ENCODE peak calls at places on chromosomes 13 and 19, in four cellular contexts. One of them, this sample, is unnamed.

GRCh38 chr13:79810671-79811070 is 329.7 kb downstream of the NDFIP2 start:
- DNase-seq in lower leg skin: no peak
- DNase-seq in stomach: no peak
- DNase-seq in ovary: no peak
- DNase-seq in this sample: peak

GRCh38 chr13:30895773-30896172 is 10.3 kb upstream of the MEDAG start:
- DNase-seq in ovary: peak
- DNase-seq in stomach: no peak
- DNase-seq in lower leg skin: peak
- DNase-seq in this sample: no peak

GRCh38 chr13:114044486-114044885 is 70.6 kb upstream of the C13orf46 start:
- DNase-seq in stomach: no peak
- DNase-seq in ovary: no peak
- DNase-seq in lower leg skin: no peak
- DNase-seq in this sample: no peak

GRCh38 chr19:1113278-1113985 is 9.6 kb downstream of the GPX4 start:
- DNase-seq in stomach: peak
- DNase-seq in lower leg skin: peak
- DNase-seq in ovary: peak
- DNase-seq in this sample: no peak

GRCh38 chr13:50400035-50400726 is 384.9 kb downstream of the KCNRG start:
- DNase-seq in ovary: no peak
- DNase-seq in lower leg skin: no peak
- DNase-seq in stomach: no peak
- DNase-seq in this sample: no peak

GRCh38 chr19:45171211-45171623 is 6.8 kb downstream of the TRAPPC6A start:
- DNase-seq in lower leg skin: no peak
- DNase-seq in ovary: no peak
- DNase-seq in stomach: no peak
- DNase-seq in this sample: no peak

GRCh38 chr13:77274126-77274525 is 52.8 kb downstream of the MYCBP2 start:
- DNase-seq in lower leg skin: no peak
- DNase-seq in stomach: no peak
- DNase-seq in ovary: no peak
- DNase-seq in this sample: no peak

GRCh38 chr13:110006304-110006703 is 219.9 kb upstream of the IRS2 start:
- DNase-seq in lower leg skin: peak
- DNase-seq in ovary: no peak
- DNase-seq in stomach: no peak
- DNase-seq in this sample: no peak

GRCh38 chr13:27339299-27339698 is 68.7 kb downstream of the RASL11A start:
- DNase-seq in ovary: no peak
- DNase-seq in lower leg skin: no peak
- DNase-seq in stomach: peak
- DNase-seq in this sample: no peak

GRCh38 chr19:55172741-55173140 is 6.3 kb upstream of the DNAAF3 start:
- DNase-seq in stomach: no peak
- DNase-seq in lower leg skin: no peak
- DNase-seq in ovary: no peak
- DNase-seq in this sample: no peak

GRCh38 chr19:1373534-1374249 is 10.0 kb upstream of the NDUFS7 start:
- DNase-seq in ovary: peak
- DNase-seq in stomach: peak
- DNase-seq in lower leg skin: no peak
- DNase-seq in this sample: no peak

GRCh38 chr13:44573790-44574465 is 2.2 kb downstream of the TSC22D1 start:
- DNase-seq in stomach: peak
- DNase-seq in ovary: no peak
- DNase-seq in lower leg skin: no peak
- DNase-seq in this sample: no peak

GRCh38 chr19:38270587-38271167 is 6.3 kb downstream of the SPINT2 start:
- DNase-seq in lower leg skin: no peak
- DNase-seq in stomach: no peak
- DNase-seq in ovary: no peak
- DNase-seq in this sample: no peak

GRCh38 chr19:3162418-3163229 is 15.9 kb upstream of the S1PR4 start:
- DNase-seq in lower leg skin: no peak
- DNase-seq in ovary: no peak
- DNase-seq in stomach: no peak
- DNase-seq in this sample: no peak

GRCh38 chr19:18013621-18014111 is 5.7 kb downstream of the ARRDC2 start:
- DNase-seq in lower leg skin: no peak
- DNase-seq in stomach: no peak
- DNase-seq in ovary: no peak
- DNase-seq in this sample: no peak

GRCh38 chr13:114002009-114002544 is 28.2 kb upstream of the C13orf46 start:
- DNase-seq in lower leg skin: no peak
- DNase-seq in stomach: peak
- DNase-seq in ovary: no peak
- DNase-seq in this sample: no peak

GRCh38 chr19:33815410-33816340 is 19.0 kb downstream of the KCTD15 start:
- DNase-seq in stomach: no peak
- DNase-seq in ovary: no peak
- DNase-seq in lower leg skin: no peak
- DNase-seq in this sample: no peak

GRCh38 chr19:39390759-39391592 is at the start of the genes MED29 and PAF1:
- DNase-seq in ovary: peak
- DNase-seq in lower leg skin: peak
- DNase-seq in stomach: peak
- DNase-seq in this sample: peak

GRCh38 chr13:41548870-41549269 is 91.5 kb downstream of the RGCC start:
- DNase-seq in stomach: no peak
- DNase-seq in lower leg skin: no peak
- DNase-seq in ovary: no peak
- DNase-seq in this sample: no peak

GRCh38 chr13:108957369-108958012 is 328.1 kb downstream of the MYO16 start:
- DNase-seq in stomach: no peak
- DNase-seq in lower leg skin: no peak
- DNase-seq in ovary: no peak
- DNase-seq in this sample: peak

GRCh38 chr13:48349525-48349924 is 46.0 kb downstream of the RB1 start:
- DNase-seq in stomach: no peak
- DNase-seq in ovary: no peak
- DNase-seq in lower leg skin: no peak
- DNase-seq in this sample: no peak

GRCh38 chr19:17513801-17514200 is 2.4 kb downstream of the PGLS start:
- DNase-seq in lower leg skin: no peak
- DNase-seq in stomach: no peak
- DNase-seq in ovary: no peak
- DNase-seq in this sample: no peak

GRCh38 chr19:29881386-29881785 is 60.7 kb upstream of the URI1 start:
- DNase-seq in lower leg skin: no peak
- DNase-seq in stomach: no peak
- DNase-seq in ovary: no peak
- DNase-seq in this sample: no peak

GRCh38 chr13:86846501-86846900 is 824.7 kb upstream of the SLITRK5 start:
- DNase-seq in ovary: no peak
- DNase-seq in stomach: no peak
- DNase-seq in lower leg skin: no peak
- DNase-seq in this sample: no peak

GRCh38 chr13:33976965-33977364 is 159.0 kb downstream of the RFC3 start:
- DNase-seq in stomach: no peak
- DNase-seq in ovary: no peak
- DNase-seq in lower leg skin: no peak
- DNase-seq in this sample: no peak

GRCh38 chr13:102597029-102598015 is 536 bp downstream of the TPP2 start:
- DNase-seq in ovary: no peak
- DNase-seq in lower leg skin: peak
- DNase-seq in stomach: no peak
- DNase-seq in this sample: no peak

GRCh38 chr13:102596147-102597028 is at the start of gene TPP2:
- DNase-seq in ovary: peak
- DNase-seq in stomach: peak
- DNase-seq in lower leg skin: peak
- DNase-seq in this sample: peak

GRCh38 chr13:102598061-102598460 is 1.3 kb downstream of the TPP2 start:
- DNase-seq in ovary: no peak
- DNase-seq in lower leg skin: no peak
- DNase-seq in stomach: no peak
- DNase-seq in this sample: no peak

GRCh38 chr13:102599451-102600012 is 2.7 kb downstream of the TPP2 start:
- DNase-seq in lower leg skin: no peak
- DNase-seq in ovary: no peak
- DNase-seq in stomach: no peak
- DNase-seq in this sample: no peak
- H3K4me3 ChIP-seq in lower leg skin: no peak
- H3K4me3 ChIP-seq in ovary: no peak
- H3K4me3 ChIP-seq in stomach: no peak
- H3K4me3 ChIP-seq in this sample: no peak

DNA sequence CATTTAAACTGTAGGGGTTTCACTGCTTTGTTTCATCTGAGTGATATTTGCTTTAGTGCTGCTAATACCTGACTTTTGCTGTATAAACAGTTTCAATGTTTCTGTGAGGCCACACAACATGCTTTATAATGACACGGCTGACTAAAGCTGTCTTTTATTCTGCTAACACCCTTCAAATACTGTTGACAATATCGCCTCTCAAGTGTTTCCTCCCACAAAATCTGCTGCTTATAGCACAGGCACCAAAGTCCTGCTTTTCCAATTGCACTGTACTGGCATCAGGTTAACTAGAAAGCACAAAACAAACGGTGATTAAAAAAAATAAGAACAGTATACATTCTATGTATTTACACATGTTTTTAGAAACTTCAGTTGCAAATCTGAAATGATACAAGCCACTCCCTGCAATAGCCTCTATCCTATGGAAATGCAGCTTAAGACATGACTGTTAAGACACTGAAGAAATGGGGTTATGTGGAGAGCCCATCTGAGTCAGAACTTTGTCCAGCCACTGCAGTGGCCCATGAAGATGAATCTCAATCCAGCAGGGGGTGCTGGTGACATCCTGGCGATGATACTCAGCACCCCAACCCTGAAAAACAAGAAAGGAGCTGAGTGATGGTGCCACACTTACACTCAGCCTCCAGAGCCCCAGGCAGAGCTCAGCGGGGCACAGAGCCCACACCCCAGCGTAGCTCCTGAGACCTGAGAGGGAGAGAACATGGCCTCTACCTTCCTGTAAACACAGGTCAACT is 29.4 kb downstream of the RFXAP start:
- DNase-seq in ovary: no peak
- DNase-seq in stomach: no peak
- DNase-seq in lower leg skin: no peak
- DNase-seq in this sample: no peak
- TF ChIP-seq CTCF in ovary: no peak
- TF ChIP-seq CTCF in stomach: no peak
- TF ChIP-seq CTCF in lower leg skin: no peak
- TF ChIP-seq CTCF in this sample: peak

GRCh38 chr19:11142528-11143171 is 12.9 kb downstream of the SPC24 start:
- DNase-seq in stomach: peak
- DNase-seq in ovary: peak
- DNase-seq in lower leg skin: peak
- DNase-seq in this sample: no peak
- H3K4me3 ChIP-seq in stomach: no peak
- H3K4me3 ChIP-seq in ovary: peak
- H3K4me3 ChIP-seq in lower leg skin: no peak
- H3K4me3 ChIP-seq in this sample: peak

DNA sequence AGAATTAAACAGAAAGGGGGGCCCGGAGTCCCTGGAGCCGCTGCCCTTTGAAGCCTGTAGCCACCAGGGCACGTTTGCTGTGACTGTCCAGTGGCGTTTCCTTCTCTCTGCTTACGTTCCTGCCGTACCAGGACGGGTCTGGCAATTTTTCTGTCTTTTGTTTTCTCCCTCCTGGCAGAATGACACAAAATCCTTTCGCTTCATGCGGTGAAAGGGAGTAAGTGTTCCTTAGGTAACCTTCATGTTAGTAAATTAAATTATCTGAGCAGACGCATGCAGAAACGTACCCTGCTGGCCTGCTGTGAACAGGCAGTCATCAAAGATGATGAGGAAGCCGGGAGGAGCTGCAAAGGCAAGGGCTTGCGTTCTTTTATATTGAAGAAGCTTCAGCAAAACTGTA is 299.3 kb upstream of the ARGLU1 start:
- DNase-seq in stomach: peak
- DNase-seq in lower leg skin: no peak
- DNase-seq in ovary: no peak
- DNase-seq in this sample: no peak
- TF ChIP-seq CTCF in stomach: no peak
- TF ChIP-seq CTCF in lower leg skin: no peak
- TF ChIP-seq CTCF in ovary: no peak
- TF ChIP-seq CTCF in this sample: peak

DNA sequence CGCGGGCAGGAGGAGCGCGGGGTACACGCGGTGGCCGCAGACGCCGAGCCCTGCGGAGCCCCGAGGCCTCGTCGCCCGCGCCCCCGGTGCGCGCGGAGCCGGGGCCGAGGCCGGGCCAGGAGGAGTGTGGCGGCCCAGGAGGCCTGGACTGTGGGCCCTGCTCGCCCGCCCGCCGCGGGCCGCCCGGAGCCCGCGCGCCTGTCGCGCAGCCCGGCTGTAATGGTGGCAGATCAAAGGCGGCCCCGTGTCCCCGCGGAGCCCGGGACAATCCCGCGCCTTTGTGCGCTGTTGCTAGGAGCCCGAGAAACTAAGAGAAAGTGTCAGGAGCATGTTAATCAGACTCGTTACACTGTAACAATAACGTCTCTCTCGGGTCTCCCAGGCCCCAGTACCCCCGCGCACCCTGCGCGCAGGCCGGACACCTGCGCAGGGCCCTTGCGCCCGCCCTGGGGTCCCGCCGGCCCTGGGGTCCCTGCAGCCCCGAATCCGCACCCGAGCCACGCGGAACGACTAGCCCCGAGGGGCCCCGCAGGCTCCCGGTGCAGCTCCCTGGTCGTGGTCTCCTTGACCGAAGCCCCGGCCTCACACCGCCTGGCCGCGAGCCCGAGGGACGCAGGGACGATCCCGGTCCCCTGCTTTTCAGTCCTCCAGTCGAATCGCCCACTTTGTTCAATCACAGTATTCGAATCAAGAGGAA is 75.4 kb downstream of the ZIC5 start:
- DNase-seq in stomach: no peak
- DNase-seq in ovary: no peak
- DNase-seq in lower leg skin: no peak
- DNase-seq in this sample: no peak
- H3K4me3 ChIP-seq in stomach: peak
- H3K4me3 ChIP-seq in ovary: peak
- H3K4me3 ChIP-seq in lower leg skin: no peak
- H3K4me3 ChIP-seq in this sample: no peak

DNA sequence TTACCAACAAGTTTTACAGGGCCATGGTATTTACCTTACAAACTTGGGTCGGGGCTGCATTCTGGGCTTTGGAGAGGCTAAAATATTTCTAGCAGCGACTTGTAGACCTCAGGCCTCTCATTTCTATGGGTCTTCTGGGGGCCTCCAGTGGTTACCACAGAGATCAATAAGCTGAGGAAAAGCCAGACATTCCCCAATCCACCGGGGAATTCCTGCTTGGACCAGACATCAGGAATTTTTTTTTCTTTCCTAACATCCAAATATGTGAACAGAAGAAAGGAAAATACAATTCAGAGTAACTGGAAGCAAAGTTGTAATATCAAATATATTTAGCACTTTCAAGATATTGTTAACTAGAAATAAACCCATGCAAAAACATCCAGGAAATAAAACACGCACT is 1.5 kb downstream of the DZIP1 start:
- DNase-seq in stomach: no peak
- DNase-seq in lower leg skin: no peak
- DNase-seq in ovary: no peak
- DNase-seq in this sample: no peak
- TF ChIP-seq CTCF in stomach: no peak
- TF ChIP-seq CTCF in lower leg skin: no peak
- TF ChIP-seq CTCF in ovary: no peak
- TF ChIP-seq CTCF in this sample: no peak

This sample was measured in epithelial cell of proximal tubule.